ENCODE peak calls at places on chromosomes 16 and 17, in four cellular contexts. G, P, H and C are unnamed samples.

GRCh38 chr17:73506470-73507435 is 137.5 kb downstream of the SDK2 start:
- DNase-seq in G (no peak), H (no peak), P (no peak), C (no peak)

GRCh38 chr17:69717214-69717613 is 302.7 kb downstream of the MAP2K6 start:
- DNase-seq in P (no peak), G (no peak), H (no peak), C (no peak)

GRCh38 chr17:52276609-52277008 is 118.1 kb upstream of the CA10 start:
- DNase-seq in P (no peak), H (no peak), G (no peak), C (no peak)

GRCh38 chr16:58417600-58417999 is 25.3 kb downstream of the GINS3 start:
- DNase-seq in P (no peak), H (no peak), G (no peak), C (no peak)

GRCh38 chr17:2928294-2928890 is 132.2 kb downstream of the RAP1GAP2 start:
- DNase-seq in H (no peak), P (no peak), G (no peak), C (no peak)

GRCh38 chr17:34246436-34246835 is 8.6 kb upstream of the CCL2 start:
- DNase-seq in G (no peak), P (no peak), H (no peak), C (no peak)

GRCh38 chr17:20157078-20157360 is 147.9 kb downstream of the SPECC1 start:
- DNase-seq in P (no peak), H (no peak), G (no peak), C (no peak)

GRCh38 chr17:13127921-13128582 is 110.2 kb upstream of the ELAC2 start:
- DNase-seq in G (no peak), P (no peak), H (no peak), C (no peak)

GRCh38 chr17:82461827-82462524 is 3.4 kb downstream of the NARF start:
- DNase-seq in P (no peak), H (no peak), G (no peak), C (peak; percentile 41)

GRCh38 chr17:34519286-34519685 is 60.1 kb upstream of the TMEM132E start:
- DNase-seq in G (no peak), P (no peak), H (no peak), C (no peak)

GRCh38 chr17:45070809-45071208 is 9.7 kb downstream of the NMT1 start:
- DNase-seq in H (no peak), G (no peak), P (no peak), C (no peak)

GRCh38 chr16:17272716-17273115 is 198.0 kb downstream of the XYLT1 start:
- DNase-seq in P (no peak), H (no peak), G (no peak), C (no peak)

GRCh38 chr16:55842369-55843104 is 9.6 kb upstream of the CES1 start:
- DNase-seq in G (peak; percentile 40), H (peak; percentile 61), P (no peak), C (peak; percentile 23)

GRCh38 chr17:4576729-4577322 is 7.5 kb upstream of the SMTNL2 start:
- DNase-seq in G (no peak), P (no peak), H (peak; percentile 51), C (no peak)

GRCh38 chr17:14580494-14580893 is 279.6 kb downstream of the HS3ST3B1 start:
- DNase-seq in P (no peak), G (no peak), H (peak; percentile 59), C (no peak)

GRCh38 chr16:2675714-2676113 is 6.6 kb upstream of the KCTD5 start:
- DNase-seq in P (no peak), H (peak; percentile 31), G (no peak), C (no peak)

GRCh38 chr17:76940738-76941350 is 72.6 kb downstream of the MGAT5B start:
- DNase-seq in G (no peak), P (no peak), H (no peak), C (no peak)

GRCh38 chr17:57442401-57442823 is 186.1 kb downstream of the MSI2 start:
- DNase-seq in H (peak; percentile 78), G (peak; percentile 75), P (no peak), C (no peak)

GRCh38 chr17:43372273-43372911 is 26.4 kb upstream of the ARL4D start:
- DNase-seq in H (no peak), G (no peak), P (no peak), C (peak; percentile 47)

GRCh38 chr17:39676198-39676819 is 8.1 kb downstream of the PNMT start:
- DNase-seq in G (no peak), H (no peak), P (no peak), C (peak; percentile 69)

GRCh38 chr17:980406-981291 is 1.1 kb upstream of the NXN start:
- DNase-seq in P (no peak), G (peak; percentile 86), H (peak; percentile 86), C (peak; percentile 90)

GRCh38 chr17:57294629-57295501 is 38.5 kb downstream of the MSI2 start:
- DNase-seq in G (peak; percentile 68), P (no peak), H (peak; percentile 12), C (no peak)

GRCh38 chr17:51427259-51428255 is 167.2 kb downstream of the UTP18 start:
- DNase-seq in H (no peak), G (no peak), P (no peak), C (no peak)

GRCh38 chr17:42792545-42792944 is 6.0 kb downstream of the COA3 start:
- DNase-seq in P (no peak), G (no peak), H (no peak), C (no peak)

GRCh38 chr17:45646288-45646988 is 137.7 kb upstream of the CRHR1 start:
- DNase-seq in G (no peak), P (no peak), H (no peak), C (no peak)

GRCh38 chr16:88617268-88618031 is 20.9 kb upstream of the IL17C start:
- DNase-seq in P (no peak), H (no peak), G (no peak), C (no peak)

GRCh38 chr16:25628766-25629165 is 63.0 kb upstream of the HS3ST4 start:
- DNase-seq in P (no peak), H (no peak), G (no peak), C (no peak)

GRCh38 chr17:13162361-13162760 is 144.5 kb upstream of the ELAC2 start:
- DNase-seq in P (no peak), G (no peak), H (no peak), C (no peak)

GRCh38 chr16:59148756-59149155 is 414.6 kb upstream of the GOT2 start:
- DNase-seq in H (no peak), G (no peak), P (peak; percentile 1), C (no peak)

GRCh38 chr16:85002099-85002541 is 9.2 kb downstream of the ZDHHC7 start:
- DNase-seq in P (no peak), H (no peak), G (peak; percentile 20), C (peak; percentile 72)

GRCh38 chr17:33112763-33113162 is 121.1 kb downstream of the SPACA3 start:
- DNase-seq in G (peak; percentile 3), H (peak; percentile 2), P (no peak), C (no peak)

GRCh38 chr17:33106525-33107162 is 115.0 kb downstream of the SPACA3 start:
- DNase-seq in H (no peak), P (no peak), G (no peak), C (no peak)

GRCh38 chr17:33115351-33115750 is 123.7 kb downstream of the SPACA3 start:
- DNase-seq in H (no peak), P (no peak), G (no peak), C (peak; percentile 5)

GRCh38 chr17:33113281-33114010 is 121.8 kb downstream of the SPACA3 start:
- DNase-seq in G (no peak), P (no peak), H (peak; percentile 30), C (peak; percentile 40)

DNA sequence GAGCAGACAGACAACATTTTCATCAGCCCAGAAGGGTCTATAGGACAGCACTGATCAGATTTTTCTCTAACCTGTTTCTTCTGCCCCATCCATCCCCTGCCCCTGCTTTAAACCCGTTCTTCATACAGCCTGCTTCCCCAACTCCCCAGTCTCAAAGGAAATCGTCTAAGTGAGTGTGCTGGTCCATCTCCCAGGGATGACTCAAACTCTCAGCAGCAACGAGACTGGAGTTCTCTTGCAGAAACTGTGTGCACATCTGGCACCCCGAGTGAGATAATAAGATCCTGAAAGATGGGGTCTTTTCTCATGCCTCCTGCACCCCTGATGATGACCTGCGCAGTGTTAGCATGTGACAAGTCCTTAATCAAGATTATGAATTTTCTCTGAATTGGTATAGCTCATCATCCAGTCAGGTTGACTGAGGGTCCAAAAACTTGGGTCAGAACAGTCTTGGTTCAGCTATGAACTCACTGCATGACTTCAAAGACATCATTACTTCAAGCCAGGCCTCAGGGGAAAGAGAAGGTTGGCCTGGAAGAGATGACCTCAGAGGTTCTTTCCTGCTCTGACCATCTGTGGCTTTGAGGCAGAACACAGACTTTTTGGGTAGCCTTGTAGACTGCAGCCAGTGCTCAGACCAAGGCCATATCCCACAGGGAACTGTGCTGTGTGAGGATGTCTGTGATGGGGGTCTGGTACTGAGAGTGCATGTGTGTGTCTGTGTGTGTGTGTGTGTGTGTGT is 117.9 kb downstream of the SPACA3 start:
- DNase-seq in H (no peak), G (no peak), P (no peak), C (no peak)
- H3K4me3 ChIP-seq in H (no peak overlapping the region), G (no peak overlapping the region), P (no peak overlapping the region), C (no peak overlapping the region)

GRCh38 chr16:67269766-67270165 is 9.6 kb upstream of the PLEKHG4 start:
- DNase-seq in G (peak; percentile 89), P (no peak), H (no peak), C (no peak)

GRCh38 chr16:67271446-67271845 is 7.9 kb upstream of the PLEKHG4 start:
- DNase-seq in H (no peak), G (no peak), P (no peak), C (no peak)

GRCh38 chr16:67265834-67266233 is 13.5 kb upstream of the PLEKHG4 start:
- DNase-seq in P (no peak), G (no peak), H (no peak), C (no peak)

GRCh38 chr16:67268136-67268579 is 11.2 kb upstream of the PLEKHG4 start:
- DNase-seq in H (peak; percentile 86), P (no peak), G (peak; percentile 90), C (peak; percentile 52)

GRCh38 chr16:67270931-67271338 is 8.4 kb upstream of the PLEKHG4 start:
- DNase-seq in G (no peak), P (no peak), H (no peak), C (no peak)
- H3K4me3 ChIP-seq in G (no peak overlapping the region), P (no peak overlapping the region), H (no peak overlapping the region), C (no peak overlapping the region)

DNA sequence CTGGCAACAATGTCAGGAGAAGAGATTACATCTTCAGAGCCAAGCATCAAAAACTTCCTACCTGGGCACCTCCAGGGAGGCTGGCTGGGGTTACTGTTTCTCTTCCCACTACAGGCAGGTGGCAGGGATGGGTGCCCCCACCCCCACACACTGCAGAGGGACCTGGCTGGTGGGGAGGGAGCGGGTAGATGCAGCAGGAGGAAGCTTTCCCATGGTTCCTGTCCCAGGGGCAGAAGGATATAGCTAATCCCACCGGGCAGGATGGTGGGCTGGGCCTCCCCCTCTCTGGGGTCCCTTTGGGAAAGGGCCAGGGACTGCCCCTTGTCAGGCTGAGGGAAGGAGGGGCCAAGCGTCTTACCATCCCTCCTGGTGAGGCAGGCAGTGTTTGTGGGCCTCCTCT is 16.7 kb upstream of the MTMR4 start:
- DNase-seq in G (no peak), P (no peak), H (no peak), C (no peak)
- H3K4me3 ChIP-seq in G (peak overlapping the region; percentile 34), P (peak overlapping the region; percentile 55), H (peak overlapping the region; percentile 45), C (no peak overlapping the region)

GRCh38 chr17:31004160-31004559 is 33.3 kb downstream of the RNF135 start:
- DNase-seq in G (no peak), P (no peak), H (no peak), C (no peak)

GRCh38 chr17:31003225-31003866 is 32.5 kb downstream of the RNF135 start:
- DNase-seq in H (no peak), P (no peak), G (no peak), C (no peak)

GRCh38 chr17:31008374-31009035 is 37.7 kb downstream of the RNF135 start:
- DNase-seq in G (peak; percentile 64), H (peak; percentile 69), P (no peak), C (peak; percentile 62)

GRCh38 chr17:31002047-31002446 is 31.2 kb downstream of the RNF135 start:
- DNase-seq in P (no peak), H (no peak), G (no peak), C (no peak)

GRCh38 chr17:31007695-31008373 is 37.0 kb downstream of the RNF135 start:
- DNase-seq in H (no peak), G (no peak), P (no peak), C (no peak)
- H3K4me3 ChIP-seq in H (peak overlapping the region; percentile 77), G (peak overlapping the region; percentile 59), P (peak overlapping the region; percentile 49), C (peak overlapping the region; percentile 51)